ENCODE peak calls at places on chromosome 13, in eight cellular contexts. T is pancreas, S is thoracic aorta, F is cardiac muscle cell, X is bronchial epithelial cell, U is K562, E is psoas muscle, G is HFFc6. P is an unnamed sample.

GRCh38 chr13:45082964-45083363 is 37.3 kb upstream of the GTF2F2 start:
- DNase-seq in T (no peak), S (no peak), F (no peak), X (no peak), U (no peak), E (no peak), G (peak), P (no peak)

GRCh38 chr13:94073006-94073744 is 406.3 kb downstream of the DCT start:
- DNase-seq in T (no peak), S (no peak), F (peak), X (no peak), U (no peak), E (no peak), G (peak), P (no peak)

GRCh38 chr13:78238911-78239310 is 320.3 kb upstream of the EDNRB start:
- DNase-seq in T (no peak), S (no peak), F (no peak), X (peak), U (no peak), E (no peak), G (no peak), P (no peak)

GRCh38 chr13:102856603-102857002 is 10.8 kb downstream of the ERCC5 start:
- DNase-seq in T (no peak), S (no peak), F (no peak), X (peak), U (no peak), E (peak), G (no peak), P (no peak)

GRCh38 chr13:77176350-77176749 is 149.4 kb upstream of the FBXL3 start:
- DNase-seq in T (no peak), S (no peak), F (no peak), X (peak), U (peak), E (no peak), G (peak), P (no peak)

GRCh38 chr13:47408546-47409319 is 511.9 kb upstream of the HTR2A start:
- DNase-seq in T (no peak), S (no peak), F (no peak), X (no peak), U (no peak), E (no peak), G (no peak), P (no peak)

GRCh38 chr13:19940106-19940505 is 18.4 kb upstream of the ZMYM2 start:
- DNase-seq in T (no peak), S (no peak), F (no peak), X (no peak), U (no peak), E (no peak), G (no peak), P (no peak)

GRCh38 chr13:35961002-35961401 is 170.2 kb downstream of the DCLK1 start:
- DNase-seq in T (no peak), S (no peak), F (no peak), X (peak), U (no peak), E (no peak), G (no peak), P (no peak)

GRCh38 chr13:99605417-99606321 is 104.4 kb downstream of the TM9SF2 start:
- DNase-seq in T (peak), S (no peak), F (peak), X (peak), U (peak), E (peak), G (no peak), P (peak)

GRCh38 chr13:29654807-29655547 is 59.5 kb upstream of the SLC7A1 start:
- DNase-seq in T (no peak), S (no peak), F (no peak), X (peak), U (no peak), E (no peak), G (peak), P (no peak)

GRCh38 chr13:101425156-101425471 is 8.8 kb upstream of the NALCN start:
- DNase-seq in T (no peak), S (no peak), F (no peak), X (no peak), U (no peak), E (no peak), G (no peak), P (no peak)

GRCh38 chr13:35512271-35512920 is 35.9 kb upstream of the MAB21L1 start:
- DNase-seq in T (no peak), S (no peak), F (no peak), X (peak), U (no peak), E (no peak), G (peak), P (no peak)

GRCh38 chr13:42047561-42048322 is 706 bp upstream of the DGKH start:
- DNase-seq in T (peak), S (no peak), F (peak), X (peak), U (peak), E (peak), G (peak), P (peak)

GRCh38 chr13:97125810-97126738 is 96.1 kb upstream of the MBNL2 start:
- DNase-seq in T (no peak), S (no peak), F (no peak), X (peak), U (no peak), E (peak), G (peak), P (peak)

GRCh38 chr13:62483774-62484173 is 1068.1 kb upstream of the PCDH20 start:
- DNase-seq in T (no peak), S (no peak), F (no peak), X (no peak), U (no peak), E (no peak), G (no peak), P (no peak)

GRCh38 chr13:22311734-22312404 is 641.0 kb downstream of the FGF9 start:
- DNase-seq in T (no peak), S (no peak), F (no peak), X (no peak), U (no peak), E (peak), G (no peak), P (no peak)

GRCh38 chr13:51105046-51105445 is 6.0 kb downstream of the C13orf42 start:
- DNase-seq in T (no peak), S (no peak), F (no peak), X (no peak), U (no peak), E (no peak), G (no peak), P (no peak)

GRCh38 chr13:98349731-98350305 is 172.7 kb upstream of the RNF113B start:
- DNase-seq in T (no peak), S (no peak), F (peak), X (no peak), U (no peak), E (no peak), G (no peak), P (no peak)

GRCh38 chr13:100102042-100102441 is 13.1 kb downstream of the PCCA start:
- DNase-seq in T (no peak), S (no peak), F (no peak), X (no peak), U (no peak), E (no peak), G (no peak), P (no peak)

GRCh38 chr13:21616205-21616604 is 12.2 kb upstream of the MICU2 start:
- DNase-seq in T (no peak), S (no peak), F (no peak), X (no peak), U (no peak), E (no peak), G (no peak), P (no peak)

GRCh38 chr13:21481359-21481758 is 22.3 kb upstream of the ZDHHC20 start:
- DNase-seq in T (no peak), S (no peak), F (no peak), X (no peak), U (no peak), E (no peak), G (peak), P (no peak)

GRCh38 chr13:41456768-41457588 is at the start of gene RGCC:
- DNase-seq in T (peak), S (peak), F (peak), X (peak), U (peak), E (peak), G (peak), P (peak)

GRCh38 chr13:30915691-30916541 is 9.8 kb downstream of the MEDAG start:
- DNase-seq in T (no peak), S (no peak), F (no peak), X (no peak), U (no peak), E (no peak), G (no peak), P (no peak)

GRCh38 chr13:28470286-28470685 is 24.6 kb downstream of the FLT1 start:
- DNase-seq in T (no peak), S (no peak), F (no peak), X (no peak), U (no peak), E (no peak), G (no peak), P (no peak)

GRCh38 chr13:20475927-20476691 is 49.5 kb downstream of the CRYL1 start:
- DNase-seq in T (peak), S (no peak), F (no peak), X (no peak), U (no peak), E (no peak), G (no peak), P (peak)

GRCh38 chr13:99823961-99824360 is 147.6 kb downstream of the ZIC5 start:
- DNase-seq in T (no peak), S (no peak), F (no peak), X (no peak), U (no peak), E (no peak), G (no peak), P (no peak)

GRCh38 chr13:48731957-48732569 is 78.3 kb downstream of the CYSLTR2 start:
- DNase-seq in T (peak), S (no peak), F (peak), X (no peak), U (peak), E (peak), G (no peak), P (peak)

GRCh38 chr13:112972867-112973576 is 4.0 kb downstream of the MCF2L start:
- DNase-seq in T (no peak), S (no peak), F (no peak), X (no peak), U (no peak), E (no peak), G (no peak), P (no peak)

GRCh38 chr13:71021810-71022422 is 845.1 kb downstream of the DACH1 start:
- DNase-seq in T (no peak), S (no peak), F (no peak), X (no peak), U (no peak), E (no peak), G (no peak), P (no peak)

GRCh38 chr13:45316996-45317395 is 24.0 kb downstream of the TPT1 start:
- DNase-seq in T (no peak), S (no peak), F (no peak), X (no peak), U (no peak), E (no peak), G (no peak), P (no peak)

GRCh38 chr13:69226427-69226826 is 881.2 kb upstream of the ATXN8OS start:
- DNase-seq in T (no peak), S (no peak), F (no peak), X (no peak), U (no peak), E (no peak), G (no peak), P (no peak)

GRCh38 chr13:20182231-20182846 is 10.4 kb downstream of the GJB2 start:
- DNase-seq in T (peak), S (no peak), F (peak), X (peak), U (peak), E (no peak), G (peak), P (peak)

GRCh38 chr13:28320884-28321574 is 173.9 kb downstream of the FLT1 start:
- DNase-seq in T (no peak), S (no peak), F (no peak), X (no peak), U (no peak), E (no peak), G (no peak), P (no peak)

GRCh38 chr13:41588899-41589298 is 131.5 kb downstream of the RGCC start:
- DNase-seq in T (no peak), S (no peak), F (no peak), X (peak), U (peak), E (no peak), G (peak), P (no peak)

GRCh38 chr13:47457631-47458030 is 543.4 kb downstream of the SUCLA2 start:
- DNase-seq in T (no peak), S (no peak), F (no peak), X (peak), U (no peak), E (no peak), G (peak), P (no peak)

GRCh38 chr13:73998631-73999030 is 135.6 kb downstream of the KLF12 start:
- DNase-seq in T (no peak), S (no peak), F (no peak), X (peak), U (no peak), E (no peak), G (no peak), P (peak)

GRCh38 chr13:53151692-53152421 is 123.2 kb downstream of the OLFM4 start:
- DNase-seq in T (peak), S (no peak), F (peak), X (peak), U (peak), E (no peak), G (no peak), P (peak)

GRCh38 chr13:75384881-75385707 is 96.9 kb downstream of the TBC1D4 start:
- DNase-seq in T (no peak), S (no peak), F (no peak), X (no peak), U (no peak), E (no peak), G (no peak), P (no peak)

GRCh38 chr13:45040626-45041025 is 51.3 kb downstream of the GPALPP1 start:
- DNase-seq in T (no peak), S (no peak), F (no peak), X (peak), U (no peak), E (no peak), G (no peak), P (no peak)

DNA sequence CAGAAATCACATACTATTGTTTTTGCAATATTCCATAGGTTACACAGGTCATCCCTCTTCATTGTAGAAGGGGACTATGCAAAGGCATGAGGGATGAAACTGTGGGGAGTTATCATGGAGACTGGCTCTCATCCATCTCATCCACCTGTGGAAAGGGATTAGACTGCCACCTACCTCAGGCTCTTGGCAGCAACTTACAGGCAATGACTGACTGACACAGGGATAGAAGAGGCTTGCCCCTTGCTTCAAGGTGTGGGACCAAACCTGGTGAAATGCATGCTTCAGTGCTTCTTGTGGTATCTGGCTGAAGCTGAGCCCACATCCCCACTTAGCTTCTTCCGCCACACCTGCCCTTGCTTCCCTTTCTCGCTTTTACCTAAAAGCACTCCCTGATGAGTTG is 341.3 kb downstream of the GPC5 start:
- DNase-seq in T (no peak), S (no peak), F (no peak), X (no peak), U (no peak), E (no peak), G (no peak), P (no peak)
- TF ChIP-seq CTCF in T (no peak), S (no peak), F (no peak), X (no peak), U (no peak), E (no peak), G (no peak), P (no peak)

DNA sequence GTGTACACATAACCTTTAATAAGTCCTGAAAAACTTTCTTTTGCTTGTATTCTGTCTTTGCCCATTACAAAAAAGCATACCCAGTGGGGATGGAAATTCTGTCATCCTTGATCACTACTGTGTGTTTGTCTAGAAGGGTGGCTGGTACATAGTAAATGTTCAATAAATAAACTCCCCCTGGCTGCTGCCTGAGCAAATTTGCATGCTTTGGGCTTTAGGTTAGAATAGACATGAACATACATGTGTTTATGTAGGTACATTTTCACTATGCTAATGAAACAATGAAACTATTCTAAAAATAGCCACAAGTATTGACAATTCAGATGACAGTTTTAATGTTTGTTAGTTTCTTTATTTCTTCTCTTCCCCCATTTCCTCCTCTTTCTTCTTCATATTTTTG is 36.1 kb downstream of the TNFSF13B start:
- DNase-seq in T (no peak), S (no peak), F (no peak), X (no peak), U (no peak), E (no peak), G (no peak), P (no peak)
- TF ChIP-seq CTCF in T (no peak), S (no peak), F (no peak), X (no peak), U (no peak), E (no peak), G (no peak), P (no peak)

GRCh38 chr13:111515648-111516047 is 195.2 kb downstream of the TEX29 start:
- DNase-seq in T (no peak), S (no peak), F (no peak), X (no peak), U (no peak), E (no peak), G (no peak), P (no peak)
- TF ChIP-seq CTCF in T (no peak), S (no peak), F (no peak), X (no peak), U (no peak), E (no peak), G (no peak), P (no peak)

DNA sequence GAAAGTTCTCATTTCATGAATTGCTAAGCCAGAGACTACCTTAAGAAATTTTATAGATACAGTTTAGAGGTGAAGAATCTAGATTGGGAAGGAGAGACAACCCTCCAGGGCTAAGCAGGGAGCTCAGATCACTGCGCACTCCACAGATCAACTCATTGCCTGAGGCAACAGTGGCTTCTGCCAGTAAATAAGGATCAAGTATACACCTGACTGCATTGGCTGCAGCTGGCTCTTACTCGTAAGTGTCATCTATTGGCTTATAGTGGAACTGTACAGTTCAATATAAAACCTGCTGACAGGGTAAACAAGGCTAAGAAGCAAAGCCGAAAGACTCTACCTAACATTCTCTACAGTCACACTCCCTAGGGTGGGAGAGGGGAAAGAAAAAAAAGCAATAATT is 18.0 kb upstream of the C1QTNF9B start:
- DNase-seq in T (no peak), S (no peak), F (no peak), X (no peak), U (no peak), E (no peak), G (no peak), P (no peak)
- TF ChIP-seq CTCF in T (no peak), S (no peak), F (no peak), X (no peak), U (no peak), E (no peak), G (no peak), P (no peak)

DNA sequence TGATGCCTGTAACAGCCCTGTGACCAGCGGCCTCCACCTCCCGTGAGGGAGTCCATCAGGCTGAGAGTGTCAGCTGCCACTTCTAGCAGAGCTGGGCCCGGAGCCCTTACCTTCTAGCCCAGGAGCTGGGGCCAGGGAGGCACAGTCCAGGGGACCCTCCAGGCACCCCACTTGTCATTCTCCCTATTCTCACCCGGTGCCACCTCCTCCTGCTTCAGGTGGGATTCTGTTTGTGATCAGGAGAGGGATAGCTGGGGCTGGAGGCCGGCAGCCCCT is 4.1 kb downstream of the RASA3 start:
- DNase-seq in T (no peak), S (no peak), F (no peak), X (no peak), U (no peak), E (no peak), G (no peak), P (no peak)
- TF ChIP-seq CTCF in T (no peak), S (no peak), F (no peak), X (no peak), U (no peak), E (no peak), G (no peak), P (no peak)

P was measured in GM13977.